ENCODE peak calls at places on chromosome 21, in seven cellular contexts. R is GM13976; C is stimulated activated CD4-positive, alpha-beta T cell treated with anti-CD3 and anti-CD28 coated beads, Interleukin-4, amount 100 ng/mL, for 48 hours; Q is anterior cingulate cortex; S is NCI-H1694 treated with DMSO at 0.1 percent for 48 hours; I is NCI-H1092 treated with DMSO at 0.1 percent for 48 hours; P is activated naive CD4-positive, alpha-beta T cell. O is an unnamed sample.

GRCh38 chr21:39568380-39568779 is 44.4 kb upstream of the B3GALT5 start:
- DNase-seq in R (no peak), C (no peak), Q (no peak), S (no peak), I (no peak), P (no peak), O (no peak)

GRCh38 chr21:39097335-39097861 is 85.9 kb downstream of the PSMG1 start:
- DNase-seq in R (no peak), C (no peak), Q (no peak), S (no peak), I (no peak), P (no peak), O (no peak)

GRCh38 chr21:42417533-42417932 is 13.8 kb downstream of the UBASH3A start:
- DNase-seq in R (peak), C (no peak), Q (no peak), S (no peak), I (no peak), P (no peak), O (no peak)

GRCh38 chr21:45386728-45387371 is 18.1 kb upstream of the COL18A1 start:
- DNase-seq in R (no peak), C (no peak), Q (no peak), S (no peak), I (no peak), P (no peak), O (no peak)

GRCh38 chr21:46211786-46212720 is 16.5 kb downstream of the LSS start:
- DNase-seq in R (no peak), C (no peak), Q (no peak), S (no peak), I (no peak), P (no peak), O (no peak)

GRCh38 chr21:46008893-46009635 is 27.5 kb downstream of the COL6A1 start:
- DNase-seq in R (peak), C (no peak), Q (no peak), S (no peak), I (no peak), P (no peak), O (no peak)

GRCh38 chr21:34886554-34887385 is 162.3 kb downstream of the RUNX1 start:
- DNase-seq in R (peak), C (peak), Q (no peak), S (no peak), I (no peak), P (no peak), O (no peak)

GRCh38 chr21:44708213-44708865 is 3.0 kb downstream of the TSPEAR start:
- DNase-seq in R (peak), C (no peak), Q (no peak), S (no peak), I (peak), P (no peak), O (no peak)

GRCh38 chr21:29300547-29301138 is 1.9 kb downstream of the BACH1 start:
- DNase-seq in R (peak), C (no peak), Q (no peak), S (no peak), I (no peak), P (no peak), O (no peak)

GRCh38 chr21:32304998-32305397 is 6.3 kb downstream of the MRAP start:
- DNase-seq in R (no peak), C (no peak), Q (no peak), S (no peak), I (no peak), P (no peak), O (no peak)

GRCh38 chr21:26169061-26169610 is 1.4 kb downstream of the APP start:
- DNase-seq in R (peak), C (peak), Q (no peak), S (peak), I (peak), P (no peak), O (peak)

GRCh38 chr21:44691686-44692085 is 5.3 kb upstream of the KRTAP10-12 start:
- DNase-seq in R (no peak), C (no peak), Q (no peak), S (no peak), I (no peak), P (no peak), O (no peak)

O was measured in amygdala.